ENCODE peak calls at places on chromosomes 13 and 19, in nine cellular contexts. W, B, Z, Y, P, I, E, D and X are unnamed samples.

GRCh38 chr19:45276284-45276687 is 25.2 kb downstream of the MARK4 start:
- DNase-seq in W (no peak), B (no peak), Z (no peak), Y (no peak), P (no peak), I (no peak), E (no peak), D (no peak), X (no peak)

GRCh38 chr13:103965506-103966243 is 899.5 kb upstream of the SLC10A2 start:
- DNase-seq in W (no peak), B (no peak), Z (no peak), Y (no peak), P (no peak), I (no peak), E (no peak), D (no peak), X (no peak)

GRCh38 chr13:30154531-30154930 is 152.8 kb downstream of the KATNAL1 start:
- DNase-seq in W (no peak), B (no peak), Z (no peak), Y (no peak), P (no peak), I (no peak), E (no peak), D (no peak), X (no peak)

GRCh38 chr19:47512183-47512947 is 2.5 kb downstream of the NAPA start:
- DNase-seq in W (no peak), B (peak), Z (no peak), Y (no peak), P (peak), I (no peak), E (no peak), D (no peak), X (no peak)

GRCh38 chr19:41705393-41706174 is 2.8 kb upstream of the CEACAM5 start:
- DNase-seq in W (no peak), B (peak), Z (no peak), Y (peak), P (peak), I (no peak), E (no peak), D (no peak), X (peak)

GRCh38 chr13:109646423-109646822 is 140.0 kb downstream of the IRS2 start:
- DNase-seq in W (no peak), B (no peak), Z (peak), Y (no peak), P (no peak), I (no peak), E (peak), D (no peak), X (no peak)

GRCh38 chr13:26017196-26017921 is 34.5 kb downstream of the SHISA2 start:
- DNase-seq in W (no peak), B (peak), Z (no peak), Y (no peak), P (no peak), I (no peak), E (no peak), D (no peak), X (no peak)

GRCh38 chr19:355134-355533 is 10.5 kb upstream of the MIER2 start:
- DNase-seq in W (no peak), B (no peak), Z (no peak), Y (no peak), P (no peak), I (no peak), E (no peak), D (no peak), X (no peak)

GRCh38 chr19:33780746-33781145 is 15.9 kb upstream of the KCTD15 start:
- DNase-seq in W (peak), B (no peak), Z (no peak), Y (no peak), P (no peak), I (no peak), E (no peak), D (no peak), X (no peak)

GRCh38 chr13:113373811-113374485 is 10.0 kb upstream of the GRTP1 start:
- DNase-seq in W (no peak), B (no peak), Z (no peak), Y (no peak), P (no peak), I (no peak), E (no peak), D (no peak), X (no peak)